ENCODE peak calls at places on chromosome 1, in nine cellular contexts. F is fibroblast of the conjunctiva; N is brain microvascular endothelial cell; V is hippocampal formation; Z is HT1080; W is fibroblast of lung; X is stimulated activated CD4-positive, alpha-beta T cell treated with anti-CD3 and anti-CD28 coated beads, Interleukin-15, amount 100 ng/mL, for 24 hours; I is CD4-positive, alpha-beta memory T cell; T is T-helper 17 cell. G is an unnamed sample.

GRCh38 chr1:21283524-21283923 is 6.7 kb downstream of the ECE1 start:
- DNase-seq in F (no peak), N (no peak), V (no peak), Z (no peak), W (no peak), X (no peak), I (no peak), T (no peak), G (no peak)

GRCh38 chr1:15541231-15541792 is 14.7 kb downstream of the DNAJC16 start:
- DNase-seq in F (no peak), N (no peak), V (no peak), Z (no peak), W (no peak), X (no peak), I (no peak), T (no peak), G (no peak)

GRCh38 chr1:119364640-119365039 is 3.9 kb upstream of the HAO2 start:
- DNase-seq in F (peak; percentile 8), N (no peak), V (no peak), Z (peak; percentile 66), W (no peak), X (no peak), I (no peak), T (no peak), G (no peak)

GRCh38 chr1:182625716-182626504 is 21.7 kb upstream of the RGS16 start:
- DNase-seq in F (no peak), N (no peak), V (no peak), Z (peak; percentile 24), W (no peak), X (no peak), I (no peak), T (no peak), G (no peak)

GRCh38 chr1:198212675-198213074 is 55.9 kb downstream of the NEK7 start:
- DNase-seq in F (peak; percentile 57), N (peak; percentile 90), V (no peak), Z (peak; percentile 79), W (peak; percentile 93), X (no peak), I (no peak), T (no peak), G (peak; percentile 76)

GRCh38 chr1:203408485-203409229 is 57.7 kb upstream of the FMOD start:
- DNase-seq in F (peak; percentile 55), N (peak; percentile 48), V (peak; percentile 59), Z (peak; percentile 60), W (peak; percentile 89), X (no peak), I (no peak), T (no peak), G (peak; percentile 42)

GRCh38 chr1:74609810-74610371 is 63.7 kb downstream of the ERICH3 start:
- DNase-seq in F (no peak), N (no peak), V (no peak), Z (no peak), W (no peak), X (no peak), I (no peak), T (no peak), G (no peak)

GRCh38 chr1:16207318-16208269 is 4.9 kb downstream of the ARHGEF19 start:
- DNase-seq in F (no peak), N (no peak), V (no peak), Z (no peak), W (no peak), X (no peak), I (no peak), T (no peak), G (no peak)

GRCh38 chr1:9253706-9254105 is 19.1 kb downstream of the H6PD start:
- DNase-seq in F (no peak), N (peak; percentile 53), V (no peak), Z (no peak), W (peak; percentile 20), X (no peak), I (no peak), T (no peak), G (no peak)

GRCh38 chr1:96522927-96523326 is 198.7 kb upstream of the PTBP2 start:
- DNase-seq in F (no peak), N (no peak), V (no peak), Z (no peak), W (no peak), X (no peak), I (no peak), T (no peak), G (no peak)

GRCh38 chr1:21778405-21778727 is 4.6 kb downstream of the USP48 start:
- DNase-seq in F (no peak), N (no peak), V (no peak), Z (no peak), W (no peak), X (no peak), I (no peak), T (no peak), G (no peak)